ENCODE peak calls at places on chromosomes 2 and 18, in six cellular contexts. One of them, this sample, is unnamed.

GRCh38 chr2:219140726-219141125 is 19.9 kb downstream of the NHEJ1 start:
- DNase-seq in GM12864: no peak
- DNase-seq in OCI-LY7: no peak
- DNase-seq in nephron progenitor cell: no peak
- DNase-seq in lower lobe of right lung: no peak
- DNase-seq in SK-N-SH: no peak
- DNase-seq in this sample: no peak

GRCh38 chr18:41899535-41899934 is 55.5 kb upstream of the PIK3C3 start:
- DNase-seq in GM12864: no peak
- DNase-seq in OCI-LY7: no peak
- DNase-seq in nephron progenitor cell: no peak
- DNase-seq in lower lobe of right lung: no peak
- DNase-seq in SK-N-SH: no peak
- DNase-seq in this sample: no peak

GRCh38 chr2:237427807-237428506 is 14.0 kb upstream of the COL6A3 start:
- DNase-seq in GM12864: peak; percentile 15
- DNase-seq in OCI-LY7: no peak
- DNase-seq in nephron progenitor cell: no peak
- DNase-seq in lower lobe of right lung: no peak
- DNase-seq in SK-N-SH: no peak
- DNase-seq in this sample: no peak

GRCh38 chr2:132703396-132703795 is 33.4 kb upstream of the LYPD1 start:
- DNase-seq in GM12864: no peak
- DNase-seq in OCI-LY7: no peak
- DNase-seq in nephron progenitor cell: no peak
- DNase-seq in lower lobe of right lung: no peak
- DNase-seq in SK-N-SH: no peak
- DNase-seq in this sample: no peak

GRCh38 chr2:11248-11941 is 34.9 kb downstream of the FAM110C start:
- DNase-seq in GM12864: no peak
- DNase-seq in OCI-LY7: peak; percentile 50
- DNase-seq in nephron progenitor cell: peak; percentile 93
- DNase-seq in lower lobe of right lung: peak; percentile 83
- DNase-seq in SK-N-SH: no peak
- DNase-seq in this sample: peak; percentile 89

GRCh38 chr2:158755310-158755709 is 39.8 kb upstream of the DAPL1 start:
- DNase-seq in GM12864: no peak
- DNase-seq in OCI-LY7: no peak
- DNase-seq in nephron progenitor cell: no peak
- DNase-seq in lower lobe of right lung: no peak
- DNase-seq in SK-N-SH: no peak
- DNase-seq in this sample: no peak

GRCh38 chr2:128376241-128377041 is 57.8 kb upstream of the HS6ST1 start:
- DNase-seq in GM12864: no peak
- DNase-seq in OCI-LY7: no peak
- DNase-seq in nephron progenitor cell: no peak
- DNase-seq in lower lobe of right lung: peak; percentile 39
- DNase-seq in SK-N-SH: no peak
- DNase-seq in this sample: no peak

GRCh38 chr2:112003585-112003984 is 51.5 kb upstream of the TMEM87B start:
- DNase-seq in GM12864: no peak
- DNase-seq in OCI-LY7: no peak
- DNase-seq in nephron progenitor cell: no peak
- DNase-seq in lower lobe of right lung: no peak
- DNase-seq in SK-N-SH: no peak
- DNase-seq in this sample: no peak

GRCh38 chr2:27796991-27797752 is 25.7 kb downstream of the MRPL33 start:
- DNase-seq in GM12864: no peak
- DNase-seq in OCI-LY7: no peak
- DNase-seq in nephron progenitor cell: no peak
- DNase-seq in lower lobe of right lung: no peak
- DNase-seq in SK-N-SH: no peak
- DNase-seq in this sample: no peak

GRCh38 chr2:239742377-239742776 is 282.8 kb downstream of the NDUFA10 start:
- DNase-seq in GM12864: no peak
- DNase-seq in OCI-LY7: no peak
- DNase-seq in nephron progenitor cell: no peak
- DNase-seq in lower lobe of right lung: no peak
- DNase-seq in SK-N-SH: no peak
- DNase-seq in this sample: no peak

GRCh38 chr18:76594966-76595365 is 99.9 kb upstream of the ZNF516 start:
- DNase-seq in GM12864: no peak
- DNase-seq in OCI-LY7: no peak
- DNase-seq in nephron progenitor cell: no peak
- DNase-seq in lower lobe of right lung: no peak
- DNase-seq in SK-N-SH: no peak
- DNase-seq in this sample: no peak

GRCh38 chr2:186690796-186691195 is 3.1 kb upstream of the FAM171B start:
- DNase-seq in GM12864: no peak
- DNase-seq in OCI-LY7: no peak
- DNase-seq in nephron progenitor cell: no peak
- DNase-seq in lower lobe of right lung: no peak
- DNase-seq in SK-N-SH: no peak
- DNase-seq in this sample: no peak

GRCh38 chr2:128208023-128208422 is 110.6 kb downstream of the HS6ST1 start:
- DNase-seq in GM12864: no peak
- DNase-seq in OCI-LY7: no peak
- DNase-seq in nephron progenitor cell: no peak
- DNase-seq in lower lobe of right lung: no peak
- DNase-seq in SK-N-SH: no peak
- DNase-seq in this sample: no peak

GRCh38 chr2:105556366-105556765 is 157.5 kb upstream of the FHL2 start:
- DNase-seq in GM12864: no peak
- DNase-seq in OCI-LY7: no peak
- DNase-seq in nephron progenitor cell: no peak
- DNase-seq in lower lobe of right lung: no peak
- DNase-seq in SK-N-SH: no peak
- DNase-seq in this sample: no peak

GRCh38 chr2:241772063-241772499 is 4.5 kb upstream of the GAL3ST2 start:
- DNase-seq in GM12864: peak; percentile 39
- DNase-seq in OCI-LY7: no peak
- DNase-seq in nephron progenitor cell: no peak
- DNase-seq in lower lobe of right lung: no peak
- DNase-seq in SK-N-SH: no peak
- DNase-seq in this sample: no peak

GRCh38 chr2:193783681-193784080 is 1588.9 kb upstream of the TMEFF2 start:
- DNase-seq in GM12864: no peak
- DNase-seq in OCI-LY7: no peak
- DNase-seq in nephron progenitor cell: no peak
- DNase-seq in lower lobe of right lung: no peak
- DNase-seq in SK-N-SH: no peak
- DNase-seq in this sample: no peak

GRCh38 chr18:58139627-58140026 is 95.6 kb downstream of the NEDD4L start:
- DNase-seq in GM12864: no peak
- DNase-seq in OCI-LY7: no peak
- DNase-seq in nephron progenitor cell: no peak
- DNase-seq in lower lobe of right lung: no peak
- DNase-seq in SK-N-SH: no peak
- DNase-seq in this sample: no peak

GRCh38 chr2:230441188-230441897 is 25.3 kb downstream of the SP100 start:
- DNase-seq in GM12864: no peak
- DNase-seq in OCI-LY7: peak; percentile 15
- DNase-seq in nephron progenitor cell: no peak
- DNase-seq in lower lobe of right lung: no peak
- DNase-seq in SK-N-SH: no peak
- DNase-seq in this sample: no peak

GRCh38 chr2:157842106-157842879 is 33.8 kb downstream of the ACVR1 start:
- DNase-seq in GM12864: no peak
- DNase-seq in OCI-LY7: no peak
- DNase-seq in nephron progenitor cell: no peak
- DNase-seq in lower lobe of right lung: no peak
- DNase-seq in SK-N-SH: no peak
- DNase-seq in this sample: no peak

GRCh38 chr2:121588357-121588756 is 57.7 kb downstream of the RNU4ATAC start:
- DNase-seq in GM12864: no peak
- DNase-seq in OCI-LY7: no peak
- DNase-seq in nephron progenitor cell: no peak
- DNase-seq in lower lobe of right lung: no peak
- DNase-seq in SK-N-SH: no peak
- DNase-seq in this sample: no peak

GRCh38 chr2:101308432-101309210 is at the start of gene RNF149:
- DNase-seq in GM12864: peak; percentile 52
- DNase-seq in OCI-LY7: peak; percentile 80
- DNase-seq in nephron progenitor cell: peak; percentile 97
- DNase-seq in lower lobe of right lung: peak; percentile 97
- DNase-seq in SK-N-SH: peak; percentile 100
- DNase-seq in this sample: peak; percentile 96

GRCh38 chr2:239626971-239627598 is 226.3 kb upstream of the HDAC4 start:
- DNase-seq in GM12864: no peak
- DNase-seq in OCI-LY7: no peak
- DNase-seq in nephron progenitor cell: no peak
- DNase-seq in lower lobe of right lung: no peak
- DNase-seq in SK-N-SH: no peak
- DNase-seq in this sample: no peak

GRCh38 chr18:68484241-68484640 is 230.7 kb downstream of the TMX3 start:
- DNase-seq in GM12864: no peak
- DNase-seq in OCI-LY7: no peak
- DNase-seq in nephron progenitor cell: no peak
- DNase-seq in lower lobe of right lung: no peak
- DNase-seq in SK-N-SH: no peak
- DNase-seq in this sample: no peak

GRCh38 chr2:25065768-25066167 is 23.9 kb downstream of the EFR3B start:
- DNase-seq in GM12864: no peak
- DNase-seq in OCI-LY7: no peak
- DNase-seq in nephron progenitor cell: no peak
- DNase-seq in lower lobe of right lung: no peak
- DNase-seq in SK-N-SH: no peak
- DNase-seq in this sample: no peak

GRCh38 chr2:238139141-238139840 is 823 bp downstream of the KLHL30 start:
- DNase-seq in GM12864: no peak
- DNase-seq in OCI-LY7: peak; percentile 55
- DNase-seq in nephron progenitor cell: peak; percentile 47
- DNase-seq in lower lobe of right lung: no peak
- DNase-seq in SK-N-SH: no peak
- DNase-seq in this sample: no peak

GRCh38 chr18:80023173-80023572 is 11.1 kb upstream of the RBFA start:
- DNase-seq in GM12864: no peak
- DNase-seq in OCI-LY7: peak; percentile 19
- DNase-seq in nephron progenitor cell: no peak
- DNase-seq in lower lobe of right lung: no peak
- DNase-seq in SK-N-SH: no peak
- DNase-seq in this sample: no peak

GRCh38 chr2:30915485-30915884 is 108.2 kb upstream of the CAPN13 start:
- DNase-seq in GM12864: no peak
- DNase-seq in OCI-LY7: peak; percentile 25
- DNase-seq in nephron progenitor cell: peak; percentile 41
- DNase-seq in lower lobe of right lung: peak; percentile 56
- DNase-seq in SK-N-SH: peak; percentile 77
- DNase-seq in this sample: peak; percentile 56
- TF ChIP-seq CTCF in GM12864: peak; percentile 45
- TF ChIP-seq CTCF in OCI-LY7: peak; percentile 64
- TF ChIP-seq CTCF in nephron progenitor cell: peak; percentile 33
- TF ChIP-seq CTCF in lower lobe of right lung: peak; percentile 43
- TF ChIP-seq CTCF in SK-N-SH: peak; percentile 22
- TF ChIP-seq CTCF in this sample: peak; percentile 25

GRCh38 chr2:118858485-118859156 is 11.2 kb upstream of the EN1 start:
- DNase-seq in GM12864: no peak
- DNase-seq in OCI-LY7: no peak
- DNase-seq in nephron progenitor cell: peak; percentile 44
- DNase-seq in lower lobe of right lung: no peak
- DNase-seq in SK-N-SH: no peak
- DNase-seq in this sample: peak; percentile 34
- TF ChIP-seq CTCF in GM12864: no peak
- TF ChIP-seq CTCF in OCI-LY7: no peak
- TF ChIP-seq CTCF in nephron progenitor cell: no peak
- TF ChIP-seq CTCF in lower lobe of right lung: no peak
- TF ChIP-seq CTCF in SK-N-SH: no peak
- TF ChIP-seq CTCF in this sample: no peak

DNA sequence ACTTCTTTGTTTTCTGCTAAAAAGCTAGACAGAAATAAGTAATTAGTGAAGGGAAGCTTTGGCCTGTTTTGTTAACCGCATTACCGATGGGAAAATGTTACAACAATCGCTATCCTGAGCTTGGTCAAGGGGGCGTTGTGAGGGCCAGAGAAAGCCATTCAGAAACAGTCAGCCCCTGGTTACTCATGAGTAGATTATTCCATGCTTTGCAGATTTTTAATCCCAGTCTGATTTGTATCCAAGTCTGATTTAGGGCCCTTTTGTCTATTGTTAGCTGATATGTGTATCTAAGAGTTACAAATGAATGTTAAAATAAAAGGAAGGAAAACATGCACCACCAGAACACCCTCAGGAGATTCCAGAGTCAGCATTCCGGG is 99.1 kb downstream of the PRPF40A start:
- DNase-seq in GM12864: no peak
- DNase-seq in OCI-LY7: no peak
- DNase-seq in nephron progenitor cell: no peak
- DNase-seq in lower lobe of right lung: no peak
- DNase-seq in SK-N-SH: no peak
- DNase-seq in this sample: no peak
- TF ChIP-seq CTCF in GM12864: no peak
- TF ChIP-seq CTCF in OCI-LY7: no peak
- TF ChIP-seq CTCF in nephron progenitor cell: no peak
- TF ChIP-seq CTCF in lower lobe of right lung: no peak
- TF ChIP-seq CTCF in SK-N-SH: no peak
- TF ChIP-seq CTCF in this sample: no peak

GRCh38 chr18:55695091-55695490 is 107.1 kb upstream of the TCF4 start:
- DNase-seq in GM12864: no peak
- DNase-seq in OCI-LY7: no peak
- DNase-seq in nephron progenitor cell: no peak
- DNase-seq in lower lobe of right lung: no peak
- DNase-seq in SK-N-SH: no peak
- DNase-seq in this sample: no peak

GRCh38 chr18:55694291-55694690 is 106.3 kb upstream of the TCF4 start:
- DNase-seq in GM12864: no peak
- DNase-seq in OCI-LY7: no peak
- DNase-seq in nephron progenitor cell: no peak
- DNase-seq in lower lobe of right lung: no peak
- DNase-seq in SK-N-SH: no peak
- DNase-seq in this sample: no peak

DNA sequence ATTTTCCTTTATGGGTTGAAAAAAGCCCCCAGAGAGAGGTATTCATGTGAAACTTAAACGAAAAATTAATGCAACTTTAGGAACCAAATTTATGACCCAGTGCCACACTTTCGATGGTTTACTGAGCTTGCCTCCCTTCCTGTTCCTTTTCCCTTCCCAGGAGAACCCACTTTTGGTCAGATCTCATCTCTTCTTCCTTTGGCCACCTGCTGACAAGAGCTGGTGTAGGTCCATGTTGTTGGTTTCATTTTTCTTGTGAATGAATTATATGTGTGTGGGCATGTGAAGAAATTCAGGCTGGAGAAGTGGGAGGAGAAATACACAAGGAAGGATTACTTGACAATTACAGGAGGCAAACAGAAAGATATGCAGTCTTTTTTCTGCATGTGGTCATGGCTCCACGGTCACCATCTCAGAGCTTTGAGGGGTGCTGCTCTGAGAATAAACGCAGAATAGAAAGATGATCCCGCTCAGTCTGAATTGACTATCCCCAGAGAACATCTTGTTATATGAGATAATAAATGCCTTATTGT is 111.3 kb upstream of the TCF4 start:
- DNase-seq in GM12864: no peak
- DNase-seq in OCI-LY7: no peak
- DNase-seq in nephron progenitor cell: no peak
- DNase-seq in lower lobe of right lung: no peak
- DNase-seq in SK-N-SH: no peak
- DNase-seq in this sample: no peak
- TF ChIP-seq CTCF in GM12864: no peak
- TF ChIP-seq CTCF in OCI-LY7: no peak
- TF ChIP-seq CTCF in nephron progenitor cell: no peak
- TF ChIP-seq CTCF in lower lobe of right lung: no peak
- TF ChIP-seq CTCF in SK-N-SH: no peak
- TF ChIP-seq CTCF in this sample: no peak